ENCODE peak calls at places on chromosome 14, in nine cellular contexts. K is stomach, J is heart right ventricle, Y is GM12865, C is fibroblast of the aortic adventitia, S is PC-9, O is astrocyte, A is transverse colon, X is IMR-90. L is an unnamed sample.

GRCh38 chr14:100408350-100409015 is 85.3 kb downstream of the SLC25A47 start:
- DNase-seq in A (no peak), X (peak), K (no peak), Y (no peak), O (peak), S (no peak), J (no peak), C (no peak), L (peak)

GRCh38 chr14:90536511-90537191 is 139.8 kb downstream of the CALM1 start:
- DNase-seq in C (no peak), Y (no peak), A (no peak), O (peak), K (no peak), J (no peak), S (no peak), X (no peak), L (no peak)

GRCh38 chr14:51157012-51157411 is 62.1 kb upstream of the TRIM9 start:
- DNase-seq in C (peak), A (no peak), X (peak), S (no peak), K (no peak), Y (peak), O (no peak), J (no peak), L (peak)

GRCh38 chr14:103727313-103728000 is 11.8 kb downstream of the ZFYVE21 start:
- DNase-seq in X (no peak), O (no peak), K (peak), S (no peak), J (peak), C (no peak), Y (no peak), A (peak), L (no peak)

GRCh38 chr14:30227871-30228270 is 300.2 kb upstream of the PRKD1 start:
- DNase-seq in C (peak), A (no peak), X (peak), K (no peak), S (peak), O (peak), J (no peak), Y (no peak), L (peak)

GRCh38 chr14:36019126-36019525 is 157.4 kb downstream of the PTCSC3 start:
- DNase-seq in K (no peak), Y (peak), S (no peak), X (no peak), A (no peak), J (no peak), C (no peak), O (peak), L (no peak)

GRCh38 chr14:68361231-68361630 is 431.6 kb downstream of the ZFP36L1 start:
- DNase-seq in O (peak), Y (no peak), X (peak), S (no peak), A (no peak), J (no peak), C (peak), K (no peak), L (no peak)

GRCh38 chr14:91394105-91395081 is 23.2 kb downstream of the CCDC88C start:
- DNase-seq in C (no peak), Y (no peak), A (no peak), K (no peak), J (no peak), X (no peak), S (no peak), O (no peak), L (no peak)

GRCh38 chr14:21025374-21026151 is 702 bp upstream of the NDRG2 start:
- DNase-seq in Y (no peak), O (no peak), X (no peak), J (peak), K (peak), S (no peak), A (peak), C (no peak), L (no peak)

GRCh38 chr14:79270361-79270760 is 940.9 kb downstream of the DIO2 start:
- DNase-seq in Y (no peak), K (no peak), X (no peak), A (no peak), C (no peak), J (no peak), O (no peak), S (no peak), L (no peak)

GRCh38 chr14:105250008-105250366 is 1.7 kb downstream of the BTBD6 start:
- DNase-seq in O (no peak), K (no peak), X (no peak), Y (no peak), C (no peak), A (no peak), J (no peak), S (no peak), L (no peak)

GRCh38 chr14:91140672-91141071 is 26.8 kb downstream of the DGLUCY start:
- DNase-seq in J (no peak), X (no peak), Y (peak), S (peak), K (peak), A (peak), C (peak), O (no peak), L (no peak)

GRCh38 chr14:100874051-100874410 is 29.5 kb downstream of the RTL1 start:
- DNase-seq in X (no peak), K (no peak), S (no peak), Y (no peak), A (no peak), O (no peak), C (no peak), J (peak), L (no peak)

GRCh38 chr14:104966261-104967143 is 11.7 kb downstream of the AHNAK2 start:
- DNase-seq in X (no peak), C (no peak), S (no peak), J (no peak), Y (no peak), A (no peak), K (no peak), O (no peak), L (no peak)

GRCh38 chr14:52797653-52798052 is 6.2 kb upstream of the GNPNAT1 start:
- DNase-seq in A (no peak), X (no peak), Y (peak), O (no peak), J (no peak), C (no peak), K (no peak), S (no peak), L (no peak)

GRCh38 chr14:63578300-63578699 is 35.1 kb upstream of the PPP2R5E start:
- DNase-seq in K (no peak), A (no peak), S (peak), X (peak), O (no peak), C (no peak), J (no peak), Y (no peak), L (no peak)

GRCh38 chr14:100658514-100658886 is 68.2 kb upstream of the DLK1 start:
- DNase-seq in X (no peak), J (no peak), O (no peak), A (no peak), S (no peak), Y (no peak), C (no peak), K (no peak), L (no peak)

GRCh38 chr14:78997811-78998210 is 827.6 kb downstream of the NRXN3 start:
- DNase-seq in C (peak), O (peak), Y (no peak), S (no peak), K (no peak), J (no peak), A (peak), X (peak), L (peak)

GRCh38 chr14:101354726-101355125 is 206.6 kb upstream of the DIO3 start:
- DNase-seq in S (no peak), O (no peak), Y (no peak), A (no peak), K (peak), J (no peak), X (no peak), C (no peak), L (peak)

GRCh38 chr14:37413504-37414003 is 181.5 kb downstream of the FOXA1 start:
- DNase-seq in X (no peak), Y (no peak), S (no peak), A (no peak), C (no peak), J (no peak), K (no peak), O (no peak), L (no peak)

GRCh38 chr14:85762523-85762922 is 232.6 kb downstream of the FLRT2 start:
- DNase-seq in S (no peak), A (no peak), J (no peak), O (no peak), C (no peak), Y (no peak), X (no peak), K (no peak), L (no peak)

GRCh38 chr14:49552630-49553029 is 33.5 kb downstream of the RPS29 start:
- DNase-seq in S (no peak), X (no peak), K (no peak), A (no peak), J (no peak), O (no peak), Y (no peak), C (no peak), L (peak)

GRCh38 chr14:67623114-67623513 is 3.4 kb downstream of the ARG2 start:
- DNase-seq in Y (no peak), J (no peak), A (no peak), S (peak), K (no peak), X (no peak), O (peak), C (no peak), L (peak)

GRCh38 chr14:101948666-101949205 is 15.6 kb upstream of the DYNC1H1 start:
- DNase-seq in Y (no peak), S (no peak), J (no peak), O (no peak), K (no peak), X (no peak), A (no peak), C (no peak), L (no peak)

GRCh38 chr14:68899033-68899603 is 80.0 kb downstream of the ACTN1 start:
- DNase-seq in K (no peak), C (no peak), S (no peak), J (no peak), X (no peak), A (no peak), O (no peak), Y (no peak), L (no peak)

GRCh38 chr14:61221906-61222305 is 59.2 kb downstream of the TMEM30B start:
- DNase-seq in Y (no peak), O (no peak), X (no peak), J (no peak), K (no peak), A (no peak), S (peak), C (no peak), L (no peak)

GRCh38 chr14:61219673-61220072 is 61.5 kb downstream of the TMEM30B start:
- DNase-seq in C (peak), X (peak), A (no peak), O (no peak), J (no peak), K (no peak), S (no peak), Y (no peak), L (no peak)

GRCh38 chr14:61225304-61225703 is 55.8 kb downstream of the TMEM30B start:
- DNase-seq in C (no peak), S (no peak), Y (no peak), A (no peak), K (no peak), O (no peak), X (no peak), J (no peak), L (no peak)

GRCh38 chr14:61223552-61223951 is 57.6 kb downstream of the TMEM30B start:
- DNase-seq in Y (no peak), O (no peak), A (no peak), J (no peak), S (no peak), C (no peak), K (no peak), X (no peak), L (no peak)

DNA sequence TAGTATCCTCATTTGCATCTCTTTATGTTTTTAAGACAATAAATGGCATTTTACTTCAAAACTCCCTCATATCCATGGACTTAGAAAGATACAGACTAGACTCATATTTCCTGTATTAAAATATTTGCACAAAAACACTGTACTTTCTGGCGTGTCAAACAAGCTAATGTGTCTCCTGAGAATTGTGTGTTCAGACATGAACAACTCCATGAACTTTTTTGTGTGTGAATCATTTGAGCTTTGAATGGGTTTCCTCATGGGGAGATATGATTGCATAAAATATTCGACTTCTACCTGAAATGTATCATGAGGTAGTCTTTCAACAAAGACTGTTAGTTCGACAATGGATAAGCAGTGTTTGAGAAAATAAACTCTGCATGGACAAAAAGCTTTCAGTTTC is 58.8 kb downstream of the TMEM30B start:
- DNase-seq in X (no peak), K (no peak), J (no peak), S (no peak), Y (no peak), O (no peak), C (peak), A (no peak), L (no peak)
- H3K4me3 ChIP-seq in X (no peak), K (no peak), J (no peak), S (no peak), Y (no peak), O (no peak), C (no peak), A (no peak), L (no peak)

DNA sequence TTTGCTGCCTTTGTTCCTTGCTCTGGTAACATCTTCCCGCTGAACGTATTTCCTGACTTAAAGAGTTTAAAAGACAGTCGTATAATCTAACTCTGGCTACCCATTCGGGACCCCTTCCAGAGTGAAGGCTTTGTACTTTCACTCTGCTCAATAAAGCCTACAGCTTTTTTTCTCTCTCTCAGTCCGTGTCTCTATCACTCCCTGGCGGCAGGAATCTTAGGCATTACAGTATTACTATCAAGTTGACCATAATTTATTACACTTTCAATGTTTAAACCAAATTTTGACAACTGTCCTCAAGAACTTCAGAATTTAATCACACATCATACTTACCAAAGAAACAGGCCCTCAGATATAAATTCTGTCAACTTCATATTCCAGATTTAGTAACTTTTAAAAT is 967.9 kb downstream of the FSCB start:
- DNase-seq in S (no peak), J (no peak), X (peak), C (peak), Y (no peak), A (no peak), O (no peak), K (no peak), L (peak)
- TF ChIP-seq CTCF in S (peak), J (peak), X (peak), C (no peak), Y (no peak), A (no peak), O (peak), K (no peak), L (peak)

GRCh38 chr14:75493580-75494130 is 28.6 kb upstream of the BATF start:
- DNase-seq in J (no peak), Y (no peak), O (no peak), S (peak), A (no peak), C (peak), K (no peak), X (no peak), L (no peak)
- H3K4me3 ChIP-seq in J (no peak), Y (no peak), O (no peak), S (no peak), A (no peak), C (no peak), K (no peak), X (no peak), L (no peak)

GRCh38 chr14:34438438-34438837 is 23.6 kb downstream of the SPTSSA start:
- DNase-seq in X (no peak), Y (no peak), S (no peak), K (no peak), O (no peak), J (no peak), A (no peak), C (no peak), L (no peak)

GRCh38 chr14:34437729-34438080 is 24.3 kb downstream of the SPTSSA start:
- DNase-seq in S (no peak), K (no peak), X (no peak), A (no peak), C (no peak), O (no peak), J (no peak), Y (no peak), L (peak)

GRCh38 chr14:34436118-34436905 is 25.7 kb downstream of the SPTSSA start:
- DNase-seq in C (peak), Y (peak), K (no peak), A (no peak), X (peak), O (peak), J (no peak), S (peak), L (peak)

GRCh38 chr14:34436960-34437728 is 24.9 kb downstream of the SPTSSA start:
- DNase-seq in A (no peak), K (no peak), C (peak), X (no peak), J (no peak), O (no peak), Y (no peak), S (no peak), L (peak)

DNA sequence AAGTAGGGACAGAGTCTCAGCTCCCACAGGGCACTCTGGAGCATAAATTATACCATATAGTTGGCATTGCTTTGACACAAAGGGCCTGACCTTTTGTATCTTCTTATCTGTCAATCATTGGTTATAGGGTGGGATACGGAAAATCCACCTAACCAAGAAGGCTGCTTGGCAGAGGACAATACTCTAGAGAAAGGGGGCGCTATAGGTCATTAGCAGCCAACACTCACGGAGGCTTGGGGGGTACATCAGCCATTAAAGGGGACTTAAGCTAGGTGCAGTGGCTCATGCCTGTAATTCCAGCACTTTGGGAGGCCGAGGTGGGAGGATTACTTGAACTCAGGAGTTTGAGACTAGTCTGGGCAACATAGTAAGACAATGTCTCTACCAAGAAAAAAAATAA is 22.9 kb downstream of the SPTSSA start:
- DNase-seq in Y (no peak), X (no peak), O (no peak), J (no peak), S (no peak), C (no peak), A (no peak), K (no peak), L (no peak)
- TF ChIP-seq CTCF in Y (no peak), X (no peak), O (no peak), J (no peak), S (no peak), C (no peak), A (no peak), K (no peak), L (no peak)

GRCh38 chr14:81684696-81685095 is 151.0 kb upstream of the SEL1L start:
- DNase-seq in Y (no peak), S (no peak), J (no peak), K (no peak), X (no peak), C (no peak), O (no peak), A (no peak), L (no peak)

GRCh38 chr14:81682134-81682533 is 148.5 kb upstream of the SEL1L start:
- DNase-seq in K (no peak), S (no peak), X (no peak), C (no peak), Y (no peak), O (no peak), J (no peak), A (no peak), L (no peak)

GRCh38 chr14:81679226-81679625 is 145.6 kb upstream of the SEL1L start:
- DNase-seq in O (no peak), K (no peak), C (no peak), A (no peak), S (no peak), X (no peak), J (no peak), Y (no peak), L (no peak)

GRCh38 chr14:81677736-81678135 is 144.1 kb upstream of the SEL1L start:
- DNase-seq in S (no peak), K (no peak), O (no peak), C (no peak), A (no peak), X (no peak), Y (no peak), J (no peak), L (no peak)

DNA sequence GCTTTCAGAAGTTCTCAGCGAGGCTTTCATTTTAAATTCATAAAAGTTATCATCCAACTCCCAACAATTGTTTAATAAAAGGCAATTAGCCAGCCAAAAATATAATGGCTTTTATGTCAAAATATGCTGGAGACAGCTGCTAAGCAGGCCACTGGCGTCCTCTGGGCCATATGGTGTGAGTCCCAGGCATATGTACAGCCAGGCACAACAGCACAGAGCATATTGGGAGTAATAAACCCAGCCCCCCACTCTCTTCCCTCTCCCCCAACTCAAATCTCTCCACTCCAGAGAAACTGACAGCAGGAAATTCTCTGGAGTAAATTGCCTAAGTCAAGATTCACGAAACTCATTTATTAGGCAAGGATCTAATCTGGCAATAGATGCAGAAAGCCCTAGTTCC is 147.8 kb upstream of the SEL1L start:
- DNase-seq in A (no peak), K (no peak), Y (no peak), J (no peak), X (no peak), O (no peak), S (no peak), C (no peak), L (no peak)
- H3K4me3 ChIP-seq in A (no peak), K (no peak), Y (no peak), J (no peak), X (no peak), O (no peak), S (no peak), C (no peak), L (no peak)

L was measured in fibroblast of villous mesenchyme.